ENCODE peak calls at places on chromosomes 2 and 18, in ten cellular contexts. B, D, L, C, K, U, Z, H, T and Q are unnamed samples.

GRCh38 chr18:77478619-77479018 is 229.0 kb downstream of the GALR1 start:
- ATAC-seq in B (peak; percentile 88), D (peak; percentile 97), L (no peak), C (no peak), K (peak; percentile 80), U (peak; percentile 65), Z (no peak), H (no peak), T (no peak), Q (no peak)

GRCh38 chr18:31102020-31102684 is at the start of gene DSC2:
- ATAC-seq in B (peak; percentile 59), D (peak; percentile 53), L (no peak), C (no peak), K (peak; percentile 81), U (peak; percentile 78), Z (no peak), H (no peak), T (peak; percentile 74), Q (no peak)

GRCh38 chr2:96180521-96180920 is 28.1 kb downstream of the STARD7 start:
- ATAC-seq in B (no peak), D (no peak), L (no peak), C (no peak), K (no peak), U (no peak), Z (peak; percentile 45), H (no peak), T (no peak), Q (no peak)

GRCh38 chr2:137607722-137608121 is 356.6 kb upstream of the HNMT start:
- ATAC-seq in B (no peak), D (no peak), L (no peak), C (no peak), K (no peak), U (no peak), Z (no peak), H (no peak), T (no peak), Q (no peak)

GRCh38 chr2:129769402-129769991 is 210.0 kb upstream of the RAB6C start:
- ATAC-seq in B (no peak), D (no peak), L (no peak), C (no peak), K (no peak), U (no peak), Z (no peak), H (no peak), T (no peak), Q (no peak)

GRCh38 chr2:201201371-201201770 is 18.4 kb downstream of the CASP10 start:
- ATAC-seq in B (no peak), D (no peak), L (no peak), C (no peak), K (no peak), U (no peak), Z (no peak), H (no peak), T (no peak), Q (no peak)

GRCh38 chr2:98768765-98769476 is 38.0 kb upstream of the MGAT4A start:
- ATAC-seq in B (no peak), D (peak; percentile 40), L (no peak), C (no peak), K (peak; percentile 9), U (no peak), Z (no peak), H (no peak), T (peak; percentile 38), Q (peak; percentile 6)

GRCh38 chr2:157173740-157174184 is 83.7 kb upstream of the GALNT5 start:
- ATAC-seq in B (peak; percentile 88), D (peak; percentile 84), L (no peak), C (no peak), K (peak; percentile 82), U (no peak), Z (no peak), H (no peak), T (peak; percentile 98), Q (no peak)

GRCh38 chr2:20617892-20618467 is 32.9 kb downstream of the HS1BP3 start:
- ATAC-seq in B (peak; percentile 87), D (peak; percentile 78), L (no peak), C (no peak), K (peak; percentile 91), U (peak; percentile 11), Z (no peak), H (peak; percentile 23), T (peak; percentile 94), Q (no peak)

GRCh38 chr2:98835831-98836385 is 100.1 kb downstream of the CRACDL start:
- ATAC-seq in B (no peak), D (no peak), L (peak; percentile 82), C (peak; percentile 86), K (no peak), U (no peak), Z (peak; percentile 80), H (peak; percentile 80), T (no peak), Q (peak; percentile 75)

GRCh38 chr2:101356486-101356885 is 30.8 kb downstream of the CREG2 start:
- ATAC-seq in B (no peak), D (no peak), L (no peak), C (no peak), K (no peak), U (no peak), Z (no peak), H (no peak), T (no peak), Q (no peak)

GRCh38 chr2:169038338-169038757 is 7.2 kb upstream of the ABCB11 start:
- ATAC-seq in B (no peak), D (no peak), L (no peak), C (peak; percentile 89), K (peak; percentile 80), U (no peak), Z (peak; percentile 51), H (no peak), T (peak; percentile 59), Q (peak; percentile 85)

GRCh38 chr2:234611209-234611608 is 114.3 kb upstream of the ARL4C start:
- ATAC-seq in B (no peak), D (no peak), L (no peak), C (no peak), K (no peak), U (peak; percentile 57), Z (no peak), H (no peak), T (peak; percentile 42), Q (no peak)